ENCODE peak calls at places on chromosome 3, in nine cellular contexts. One of them, this sample, is unnamed. For H3K9me3 and H3K36me3, the result is how much of the 10 kb centered on the place peaks cover.

GRCh38 chr3:128113817-128114794 is 9.5 kb downstream of the RUVBL1 start:
- DNase-seq in transverse colon: peak
- DNase-seq in fibroblast of lung: no peak
- DNase-seq in GM12878: peak
- DNase-seq in PC-3: no peak
- DNase-seq in Panc1: no peak
- DNase-seq in left ventricle myocardium inferior: no peak
- DNase-seq in stomach: no peak
- DNase-seq in mammary epithelial cell: no peak
- DNase-seq in this sample: no peak

GRCh38 chr3:106862067-106862466 is 515.2 kb upstream of the CCDC54 start:
- DNase-seq in mammary epithelial cell: no peak
- DNase-seq in GM12878: no peak
- DNase-seq in transverse colon: no peak
- DNase-seq in stomach: no peak
- DNase-seq in fibroblast of lung: peak
- DNase-seq in Panc1: no peak
- DNase-seq in left ventricle myocardium inferior: no peak
- DNase-seq in PC-3: peak
- DNase-seq in this sample: no peak

GRCh38 chr3:184255291-184256039 is 5.9 kb downstream of the CAMK2N2 start:
- DNase-seq in GM12878: no peak
- DNase-seq in Panc1: no peak
- DNase-seq in stomach: no peak
- DNase-seq in left ventricle myocardium inferior: no peak
- DNase-seq in transverse colon: no peak
- DNase-seq in mammary epithelial cell: peak
- DNase-seq in PC-3: peak
- DNase-seq in fibroblast of lung: no peak
- DNase-seq in this sample: no peak

GRCh38 chr3:111070772-111071256 is 802 bp upstream of the NECTIN3 start:
- DNase-seq in mammary epithelial cell: no peak
- DNase-seq in left ventricle myocardium inferior: no peak
- DNase-seq in Panc1: no peak
- DNase-seq in GM12878: no peak
- DNase-seq in stomach: no peak
- DNase-seq in transverse colon: no peak
- DNase-seq in PC-3: no peak
- DNase-seq in fibroblast of lung: no peak
- DNase-seq in this sample: no peak

GRCh38 chr3:32733631-32734229 is 48.7 kb downstream of the CNOT10 start:
- DNase-seq in left ventricle myocardium inferior: no peak
- DNase-seq in PC-3: peak
- DNase-seq in stomach: no peak
- DNase-seq in mammary epithelial cell: no peak
- DNase-seq in transverse colon: no peak
- DNase-seq in fibroblast of lung: peak
- DNase-seq in GM12878: peak
- DNase-seq in Panc1: peak
- DNase-seq in this sample: no peak

GRCh38 chr3:29282431-29283296 is 1.8 kb downstream of the RBMS3 start:
- DNase-seq in left ventricle myocardium inferior: no peak
- DNase-seq in fibroblast of lung: peak
- DNase-seq in mammary epithelial cell: peak
- DNase-seq in stomach: no peak
- DNase-seq in transverse colon: no peak
- DNase-seq in Panc1: no peak
- DNase-seq in GM12878: no peak
- DNase-seq in PC-3: peak
- DNase-seq in this sample: no peak

GRCh38 chr3:31861839-31862238 is 119.2 kb downstream of the OSBPL10 start:
- DNase-seq in left ventricle myocardium inferior: no peak
- DNase-seq in stomach: no peak
- DNase-seq in mammary epithelial cell: no peak
- DNase-seq in GM12878: no peak
- DNase-seq in PC-3: no peak
- DNase-seq in transverse colon: no peak
- DNase-seq in fibroblast of lung: no peak
- DNase-seq in Panc1: no peak
- DNase-seq in this sample: no peak

GRCh38 chr3:27632431-27633223 is 89.5 kb downstream of the EOMES start:
- DNase-seq in GM12878: no peak
- DNase-seq in Panc1: no peak
- DNase-seq in fibroblast of lung: peak
- DNase-seq in mammary epithelial cell: peak
- DNase-seq in stomach: peak
- DNase-seq in PC-3: peak
- DNase-seq in transverse colon: peak
- DNase-seq in left ventricle myocardium inferior: peak
- DNase-seq in this sample: no peak

GRCh38 chr3:166734734-166735133 is 645.4 kb downstream of the ZBBX start:
- DNase-seq in stomach: no peak
- DNase-seq in Panc1: no peak
- DNase-seq in fibroblast of lung: no peak
- DNase-seq in left ventricle myocardium inferior: no peak
- DNase-seq in GM12878: no peak
- DNase-seq in transverse colon: no peak
- DNase-seq in PC-3: peak
- DNase-seq in mammary epithelial cell: no peak
- DNase-seq in this sample: no peak

GRCh38 chr3:2268779-2269178 is 170.1 kb downstream of the CNTN4 start:
- DNase-seq in fibroblast of lung: no peak
- DNase-seq in left ventricle myocardium inferior: no peak
- DNase-seq in mammary epithelial cell: no peak
- DNase-seq in GM12878: no peak
- DNase-seq in PC-3: no peak
- DNase-seq in transverse colon: no peak
- DNase-seq in Panc1: no peak
- DNase-seq in stomach: no peak
- DNase-seq in this sample: no peak

GRCh38 chr3:69999191-70000027 is at the start of gene SAMMSON:
- DNase-seq in Panc1: no peak
- DNase-seq in mammary epithelial cell: no peak
- DNase-seq in PC-3: peak
- DNase-seq in fibroblast of lung: peak
- DNase-seq in transverse colon: no peak
- DNase-seq in left ventricle myocardium inferior: no peak
- DNase-seq in GM12878: no peak
- DNase-seq in stomach: no peak
- DNase-seq in this sample: no peak

GRCh38 chr3:6249679-6250078 is 611.2 kb upstream of the GRM7 start:
- DNase-seq in transverse colon: no peak
- DNase-seq in fibroblast of lung: no peak
- DNase-seq in PC-3: no peak
- DNase-seq in mammary epithelial cell: no peak
- DNase-seq in Panc1: no peak
- DNase-seq in stomach: no peak
- DNase-seq in left ventricle myocardium inferior: no peak
- DNase-seq in GM12878: no peak
- DNase-seq in this sample: no peak

GRCh38 chr3:108035751-108036150 is 55.1 kb downstream of the CD47 start:
- DNase-seq in Panc1: no peak
- DNase-seq in stomach: no peak
- DNase-seq in left ventricle myocardium inferior: no peak
- DNase-seq in fibroblast of lung: no peak
- DNase-seq in GM12878: no peak
- DNase-seq in transverse colon: no peak
- DNase-seq in mammary epithelial cell: no peak
- DNase-seq in PC-3: no peak
- DNase-seq in this sample: no peak

GRCh38 chr3:77602722-77603121 is 562.8 kb downstream of the ROBO2 start:
- DNase-seq in left ventricle myocardium inferior: no peak
- DNase-seq in PC-3: peak
- DNase-seq in mammary epithelial cell: no peak
- DNase-seq in transverse colon: no peak
- DNase-seq in fibroblast of lung: no peak
- DNase-seq in Panc1: no peak
- DNase-seq in stomach: no peak
- DNase-seq in GM12878: no peak
- DNase-seq in this sample: no peak

GRCh38 chr3:44000586-44000985 is 241.1 kb upstream of the TOPAZ1 start:
- DNase-seq in GM12878: no peak
- DNase-seq in PC-3: peak
- DNase-seq in stomach: no peak
- DNase-seq in Panc1: no peak
- DNase-seq in left ventricle myocardium inferior: no peak
- DNase-seq in mammary epithelial cell: peak
- DNase-seq in fibroblast of lung: peak
- DNase-seq in transverse colon: no peak
- DNase-seq in this sample: no peak

GRCh38 chr3:108468577-108468976 is 41.8 kb downstream of the MYH15 start:
- DNase-seq in fibroblast of lung: no peak
- DNase-seq in GM12878: no peak
- DNase-seq in Panc1: no peak
- DNase-seq in stomach: no peak
- DNase-seq in mammary epithelial cell: no peak
- DNase-seq in PC-3: no peak
- DNase-seq in left ventricle myocardium inferior: no peak
- DNase-seq in transverse colon: no peak
- DNase-seq in this sample: no peak

DNA sequence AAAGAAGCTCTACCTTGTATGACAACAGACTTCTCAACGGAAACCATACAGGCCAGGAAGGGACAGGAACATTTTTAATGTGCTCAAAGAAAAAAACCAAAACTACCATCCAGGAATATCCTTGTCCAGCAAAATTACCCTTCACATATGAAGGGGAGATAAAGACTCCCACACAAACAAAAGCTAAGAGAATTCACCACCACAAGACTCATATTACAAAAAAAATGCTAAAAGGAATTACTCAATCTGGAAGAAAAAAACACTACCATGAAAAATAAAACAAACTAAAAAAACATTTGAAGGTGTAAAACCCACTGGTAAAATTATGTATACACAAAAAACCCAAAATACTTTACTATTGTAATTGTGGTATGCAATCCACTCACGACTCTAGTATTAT is 57.2 kb downstream of the DLG1 start:
- DNase-seq in stomach: no peak
- DNase-seq in fibroblast of lung: no peak
- DNase-seq in left ventricle myocardium inferior: no peak
- DNase-seq in mammary epithelial cell: no peak
- DNase-seq in transverse colon: no peak
- DNase-seq in PC-3: no peak
- DNase-seq in GM12878: no peak
- DNase-seq in Panc1: no peak
- DNase-seq in this sample: no peak
- H3K9me3 ChIP-seq in stomach: under half
- H3K9me3 ChIP-seq in fibroblast of lung: under half
- H3K9me3 ChIP-seq in left ventricle myocardium inferior: half or more
- H3K9me3 ChIP-seq in mammary epithelial cell: under half
- H3K9me3 ChIP-seq in transverse colon: under half
- H3K9me3 ChIP-seq in PC-3: under half
- H3K9me3 ChIP-seq in GM12878: under half
- H3K9me3 ChIP-seq in Panc1: under half
- H3K9me3 ChIP-seq in this sample: under half

GRCh38 chr3:47416041-47416440 is 35.2 kb downstream of the PTPN23 start:
- DNase-seq in PC-3: no peak
- DNase-seq in left ventricle myocardium inferior: no peak
- DNase-seq in GM12878: no peak
- DNase-seq in Panc1: no peak
- DNase-seq in transverse colon: no peak
- DNase-seq in mammary epithelial cell: no peak
- DNase-seq in stomach: peak
- DNase-seq in fibroblast of lung: no peak
- DNase-seq in this sample: no peak
- H3K36me3 ChIP-seq in PC-3: under half
- H3K36me3 ChIP-seq in left ventricle myocardium inferior: half or more
- H3K36me3 ChIP-seq in GM12878: under half
- H3K36me3 ChIP-seq in Panc1: under half
- H3K36me3 ChIP-seq in transverse colon: under half
- H3K36me3 ChIP-seq in mammary epithelial cell: under half
- H3K36me3 ChIP-seq in stomach: half or more
- H3K36me3 ChIP-seq in fibroblast of lung: under half
- H3K36me3 ChIP-seq in this sample: under half

GRCh38 chr3:100389025-100389424 is 11.9 kb downstream of the TOMM70 start:
- DNase-seq in fibroblast of lung: no peak
- DNase-seq in Panc1: no peak
- DNase-seq in GM12878: no peak
- DNase-seq in left ventricle myocardium inferior: no peak
- DNase-seq in stomach: no peak
- DNase-seq in PC-3: no peak
- DNase-seq in mammary epithelial cell: no peak
- DNase-seq in transverse colon: no peak
- DNase-seq in this sample: no peak
- H3K9me3 ChIP-seq in fibroblast of lung: under half
- H3K9me3 ChIP-seq in Panc1: under half
- H3K9me3 ChIP-seq in GM12878: under half
- H3K9me3 ChIP-seq in left ventricle myocardium inferior: under half
- H3K9me3 ChIP-seq in stomach: under half
- H3K9me3 ChIP-seq in PC-3: under half
- H3K9me3 ChIP-seq in mammary epithelial cell: under half
- H3K9me3 ChIP-seq in transverse colon: under half
- H3K9me3 ChIP-seq in this sample: under half

GRCh38 chr3:152263711-152264110 is 5.0 kb upstream of the MBNL1 start:
- DNase-seq in stomach: no peak
- DNase-seq in transverse colon: no peak
- DNase-seq in PC-3: no peak
- DNase-seq in fibroblast of lung: no peak
- DNase-seq in mammary epithelial cell: no peak
- DNase-seq in left ventricle myocardium inferior: no peak
- DNase-seq in Panc1: no peak
- DNase-seq in GM12878: no peak
- DNase-seq in this sample: no peak

GRCh38 chr3:152260529-152260928 is 8.2 kb upstream of the MBNL1 start:
- DNase-seq in Panc1: no peak
- DNase-seq in GM12878: no peak
- DNase-seq in PC-3: no peak
- DNase-seq in fibroblast of lung: no peak
- DNase-seq in transverse colon: no peak
- DNase-seq in stomach: no peak
- DNase-seq in left ventricle myocardium inferior: no peak
- DNase-seq in mammary epithelial cell: no peak
- DNase-seq in this sample: no peak

GRCh38 chr3:152259480-152259879 is 9.2 kb upstream of the MBNL1 start:
- DNase-seq in GM12878: no peak
- DNase-seq in mammary epithelial cell: no peak
- DNase-seq in transverse colon: no peak
- DNase-seq in left ventricle myocardium inferior: no peak
- DNase-seq in Panc1: no peak
- DNase-seq in stomach: no peak
- DNase-seq in PC-3: no peak
- DNase-seq in fibroblast of lung: no peak
- DNase-seq in this sample: no peak

GRCh38 chr3:152260026-152260425 is 8.7 kb upstream of the MBNL1 start:
- DNase-seq in transverse colon: no peak
- DNase-seq in Panc1: no peak
- DNase-seq in fibroblast of lung: no peak
- DNase-seq in stomach: no peak
- DNase-seq in PC-3: peak
- DNase-seq in mammary epithelial cell: no peak
- DNase-seq in GM12878: no peak
- DNase-seq in left ventricle myocardium inferior: no peak
- DNase-seq in this sample: no peak

DNA sequence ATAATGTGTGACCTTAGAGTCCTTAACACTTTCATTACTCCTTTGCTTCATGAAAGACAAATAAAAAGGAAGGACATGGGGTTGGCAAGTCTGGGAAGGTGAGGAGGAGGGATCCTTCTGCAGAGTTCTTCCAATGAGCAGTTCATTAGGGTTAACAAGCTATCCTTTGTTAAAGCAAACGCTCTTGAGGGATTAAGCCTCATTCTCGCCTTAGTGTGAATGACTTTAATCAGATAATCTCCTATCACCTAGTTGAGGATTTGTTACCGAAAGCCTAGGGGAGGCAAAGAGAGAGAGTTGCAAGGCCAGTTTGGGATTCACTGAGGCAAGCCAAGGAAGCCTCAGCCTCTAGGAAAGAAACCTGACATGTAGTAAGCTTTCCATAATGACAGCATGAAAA is 7.4 kb upstream of the MBNL1 start:
- DNase-seq in mammary epithelial cell: no peak
- DNase-seq in transverse colon: no peak
- DNase-seq in fibroblast of lung: no peak
- DNase-seq in stomach: no peak
- DNase-seq in GM12878: no peak
- DNase-seq in PC-3: no peak
- DNase-seq in left ventricle myocardium inferior: no peak
- DNase-seq in Panc1: no peak
- DNase-seq in this sample: no peak
- H3K36me3 ChIP-seq in mammary epithelial cell: under half
- H3K36me3 ChIP-seq in transverse colon: under half
- H3K36me3 ChIP-seq in fibroblast of lung: under half
- H3K36me3 ChIP-seq in stomach: under half
- H3K36me3 ChIP-seq in GM12878: under half
- H3K36me3 ChIP-seq in PC-3: under half
- H3K36me3 ChIP-seq in left ventricle myocardium inferior: under half
- H3K36me3 ChIP-seq in Panc1: under half
- H3K36me3 ChIP-seq in this sample: under half